ENCODE peak calls at places on chromosomes 11 and 22, in seven cellular contexts. G is spleen, B is upper lobe of left lung, L is IMR-90, S is lung, C is fibroblast of lung, Z is NB4. N is an unnamed sample.

GRCh38 chr22:31603081-31603525 is 58.9 kb downstream of the PISD start:
- DNase-seq in Z (no peak), C (no peak), L (no peak), S (no peak), B (no peak), G (no peak), N (no peak)

GRCh38 chr22:27629908-27630733 is 171.4 kb downstream of the MN1 start:
- DNase-seq in Z (no peak), G (no peak), L (no peak), C (no peak), B (no peak), S (no peak), N (no peak)

GRCh38 chr11:3853935-3854659 is 1.4 kb upstream of the STIM1 start:
- DNase-seq in B (no peak), G (peak), C (no peak), L (no peak), Z (peak), S (no peak), N (no peak)

GRCh38 chr11:69699213-69699612 is 4.6 kb downstream of the FGF19 start:
- DNase-seq in B (no peak), Z (no peak), C (no peak), S (no peak), G (peak), L (no peak), N (no peak)

GRCh38 chr22:29994941-29995340 is 85.3 kb upstream of the HORMAD2 start:
- DNase-seq in L (peak), C (peak), Z (no peak), S (no peak), B (no peak), G (no peak), N (no peak)

GRCh38 chr11:69637956-69638871 is 2.7 kb upstream of the CCND1 start:
- DNase-seq in S (no peak), G (peak), L (peak), Z (peak), C (peak), B (peak), N (no peak)

GRCh38 chr11:4164884-4165590 is 70.4 kb downstream of the RRM1 start:
- DNase-seq in L (no peak), B (no peak), Z (no peak), C (no peak), G (no peak), S (no peak), N (no peak)

GRCh38 chr11:2790581-2790925 is 90.8 kb upstream of the KCNQ1OT1 start:
- DNase-seq in G (peak), S (no peak), C (no peak), B (peak), Z (no peak), L (no peak), N (peak)

GRCh38 chr11:86896486-86896885 is 58.7 kb downstream of the FZD4 start:
- DNase-seq in B (no peak), G (no peak), C (peak), Z (no peak), L (peak), S (no peak), N (no peak)

GRCh38 chr22:46012881-46013281 is 35.9 kb upstream of the WNT7B start:
- DNase-seq in Z (no peak), B (peak), G (peak), C (no peak), L (no peak), S (no peak), N (no peak)

GRCh38 chr11:33772300-33772699 is 2.0 kb downstream of the FBXO3 start:
- DNase-seq in L (peak), S (no peak), Z (no peak), B (no peak), G (no peak), C (peak), N (no peak)

GRCh38 chr22:38069372-38070249 is 12.4 kb downstream of the PICK1 start:
- DNase-seq in S (no peak), L (peak), B (no peak), Z (peak), G (no peak), C (peak), N (no peak)

GRCh38 chr11:94500181-94500580 is 6.4 kb downstream of the ANKRD49 start:
- DNase-seq in B (no peak), Z (no peak), G (no peak), C (no peak), L (no peak), S (no peak), N (no peak)

GRCh38 chr11:2140411-2141400 is 1.5 kb upstream of the IGF2 start:
- DNase-seq in C (no peak), B (peak), L (no peak), Z (no peak), G (no peak), S (no peak), N (no peak)

GRCh38 chr22:35900483-35901168 is 128.0 kb downstream of the RBFOX2 start:
- DNase-seq in Z (peak), L (peak), C (peak), B (no peak), S (no peak), G (no peak), N (no peak)

GRCh38 chr11:119346605-119347004 is at the start of gene MFRP:
- DNase-seq in L (no peak), B (no peak), Z (no peak), G (peak), S (no peak), C (no peak), N (no peak)

GRCh38 chr11:73359930-73360742 is 16.1 kb upstream of the RELT start:
- DNase-seq in S (no peak), B (no peak), Z (peak), L (peak), C (peak), G (no peak), N (no peak)

GRCh38 chr22:26648761-26649363 is 8.5 kb upstream of the MIAT start:
- DNase-seq in Z (peak), C (no peak), G (no peak), B (no peak), S (no peak), L (no peak), N (no peak)

GRCh38 chr22:44133161-44133560 is 47.6 kb upstream of the PARVG start:
- DNase-seq in S (no peak), Z (no peak), L (no peak), G (no peak), C (peak), B (no peak), N (no peak)

GRCh38 chr11:6631356-6631890 is 12.2 kb upstream of the TPP1 start:
- DNase-seq in Z (no peak), S (no peak), B (peak), G (peak), C (no peak), L (no peak), N (no peak)

GRCh38 chr11:2577071-2578005 is 122.5 kb downstream of the KCNQ1OT1 start:
- DNase-seq in B (peak), S (no peak), L (no peak), C (no peak), G (peak), Z (no peak), N (no peak)

GRCh38 chr11:35316161-35316560 is 103.2 kb downstream of the SLC1A2 start:
- DNase-seq in L (peak), B (no peak), C (peak), S (no peak), G (no peak), Z (no peak), N (no peak)

DNA sequence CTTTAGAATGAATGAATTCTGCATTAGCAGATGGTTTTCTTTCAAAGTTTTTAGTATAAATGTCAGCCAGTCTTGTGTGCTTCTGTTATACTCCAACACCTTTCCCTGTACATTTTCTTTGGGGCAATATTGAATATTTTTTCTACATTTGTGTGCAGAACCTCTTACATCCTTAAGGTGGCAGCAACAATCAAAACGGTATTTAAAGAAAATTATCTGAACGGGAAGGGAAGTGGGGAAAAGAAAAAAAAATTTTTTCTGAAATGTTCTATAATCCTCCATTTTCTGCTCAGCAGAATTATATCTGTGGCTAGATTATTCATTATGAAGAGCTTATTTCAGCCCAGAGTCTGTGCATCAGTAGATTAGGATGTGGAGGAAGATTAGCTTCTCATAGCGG is 347.3 kb upstream of the RAG2 start:
- DNase-seq in G (no peak), L (peak), B (no peak), S (no peak), Z (peak), C (no peak), N (no peak)
- TF ChIP-seq CTCF in G (no peak), L (peak), B (no peak), S (no peak), Z (peak), C (peak), N (peak)

GRCh38 chr22:20406686-20407408 is 12.9 kb downstream of the ZNF74 start:
- DNase-seq in Z (no peak), S (no peak), G (peak), L (no peak), C (no peak), B (no peak), N (peak)
- TF ChIP-seq CTCF in Z (no peak), S (no peak), G (no peak), L (no peak), C (no peak), B (no peak), N (no peak)

GRCh38 chr11:111335124-111335535 is 36.8 kb downstream of the POU2AF3 start:
- DNase-seq in C (no peak), G (no peak), L (no peak), B (no peak), Z (no peak), S (no peak), N (no peak)

GRCh38 chr11:111335596-111335995 is 37.2 kb downstream of the POU2AF3 start:
- DNase-seq in B (no peak), Z (peak), S (no peak), G (no peak), L (no peak), C (no peak), N (no peak)

GRCh38 chr11:111336582-111337256 is 38.4 kb downstream of the POU2AF3 start:
- DNase-seq in S (no peak), Z (peak), G (no peak), B (no peak), C (peak), L (peak), N (no peak)

GRCh38 chr11:111334495-111335123 is 36.3 kb downstream of the POU2AF3 start:
- DNase-seq in S (no peak), G (no peak), Z (no peak), B (no peak), C (peak), L (no peak), N (no peak)

DNA sequence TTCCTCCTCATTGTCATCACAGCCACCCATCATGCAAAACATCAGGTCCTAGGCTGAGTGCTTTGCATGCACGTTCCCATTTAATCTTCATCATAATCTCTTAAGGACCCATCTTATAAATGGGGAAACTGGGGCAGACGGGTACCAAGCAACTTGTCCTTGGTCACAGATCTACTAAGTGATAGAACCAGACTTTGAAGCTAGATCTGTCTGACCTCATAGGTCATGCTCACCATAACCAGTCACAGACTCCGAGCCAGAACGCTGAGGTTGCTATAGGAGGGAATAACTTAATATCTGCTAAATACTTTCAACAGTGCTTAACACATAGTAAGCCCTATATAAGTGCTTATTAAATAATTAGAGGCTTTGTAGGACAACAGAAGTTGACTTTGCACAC is 37.7 kb downstream of the POU2AF3 start:
- DNase-seq in G (no peak), C (no peak), L (no peak), Z (no peak), B (no peak), S (no peak), N (no peak)
- TF ChIP-seq CTCF in G (no peak), C (no peak), L (no peak), Z (no peak), B (no peak), S (no peak), N (no peak)

GRCh38 chr11:10696797-10697620 is 3.5 kb upstream of the IRAG1 start:
- DNase-seq in S (no peak), Z (no peak), B (no peak), C (no peak), L (no peak), G (no peak), N (no peak)

GRCh38 chr11:10693509-10694071 is at the start of gene IRAG1:
- DNase-seq in S (no peak), Z (no peak), G (no peak), B (peak), L (peak), C (peak), N (peak)

GRCh38 chr11:10695821-10696220 is 2.3 kb upstream of the IRAG1 start:
- DNase-seq in Z (no peak), C (no peak), L (peak), G (no peak), B (no peak), S (no peak), N (no peak)

GRCh38 chr11:10692716-10693115 is 839 bp downstream of the IRAG1 start:
- DNase-seq in Z (no peak), S (no peak), G (no peak), C (no peak), L (no peak), B (peak), N (no peak)

DNA sequence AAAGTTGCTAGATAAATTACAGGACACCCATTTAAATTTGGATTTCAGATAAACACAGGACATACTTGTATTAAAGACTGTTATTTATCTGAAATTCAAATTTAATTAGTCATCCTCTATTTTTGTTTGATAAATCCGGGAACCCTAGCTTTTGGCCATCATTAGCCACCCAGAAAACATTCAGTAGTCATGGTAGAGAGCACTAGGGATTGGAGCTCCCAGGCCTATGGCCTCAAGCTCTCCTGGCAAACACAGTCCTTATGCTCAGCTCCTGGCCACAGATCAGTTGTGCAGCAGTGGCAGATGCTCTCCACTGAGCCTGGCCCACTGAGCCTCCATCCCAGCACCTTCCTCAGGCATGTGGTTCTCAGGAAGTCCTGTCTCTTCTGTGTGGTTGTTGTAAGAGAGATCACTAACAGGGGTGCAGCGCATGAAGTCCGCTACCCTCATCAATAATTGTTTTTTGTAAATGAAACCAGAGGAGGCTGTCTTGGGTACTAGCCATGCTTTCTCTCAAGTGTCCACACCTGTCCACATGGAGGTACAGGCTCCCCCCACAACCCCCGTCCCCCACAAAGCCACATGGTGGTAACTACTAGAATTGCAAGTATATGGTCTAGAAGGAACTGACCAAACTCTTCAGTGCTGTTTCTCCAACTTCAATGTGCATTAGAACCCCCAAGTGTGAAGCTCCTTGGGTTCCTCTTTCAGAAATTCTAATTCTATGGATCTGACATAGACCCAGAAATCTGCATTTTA is 1.1 kb upstream of the IRAG1 start:
- DNase-seq in C (peak), S (no peak), G (no peak), B (no peak), Z (no peak), L (peak), N (no peak)
- TF ChIP-seq CTCF in C (no peak), S (no peak), G (no peak), B (no peak), Z (peak), L (no peak), N (no peak)

DNA sequence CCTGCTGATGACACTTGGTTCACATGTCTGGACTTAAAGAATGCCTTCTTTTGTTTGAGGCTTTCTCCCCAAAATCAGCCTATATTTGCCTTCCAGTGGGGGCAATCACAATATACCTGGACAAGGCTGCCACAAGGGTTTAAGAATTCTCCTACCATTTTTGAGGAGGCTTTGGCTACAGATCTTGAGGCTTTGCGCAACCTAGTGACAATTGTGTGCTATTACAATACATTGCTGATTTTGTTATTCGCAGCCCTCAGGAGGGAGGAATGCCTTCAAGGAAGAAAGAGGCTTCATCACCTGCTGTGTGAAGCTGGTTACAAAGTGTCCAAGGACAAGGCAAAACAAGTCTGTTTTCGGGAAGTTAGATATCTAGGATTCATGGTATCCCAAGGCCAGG is 50.8 kb upstream of the OR4C15 start:
- DNase-seq in L (no peak), G (no peak), Z (peak), B (no peak), S (no peak), C (no peak), N (no peak)
- TF ChIP-seq CTCF in L (no peak), G (no peak), Z (peak), B (no peak), S (no peak), C (no peak), N (no peak)

GRCh38 chr11:31828217-31828616 is 17.1 kb upstream of the PAX6 start:
- DNase-seq in G (no peak), L (no peak), S (no peak), Z (no peak), C (no peak), B (no peak), N (no peak)
- TF ChIP-seq CTCF in G (no peak), L (no peak), S (no peak), Z (no peak), C (no peak), B (no peak), N (no peak)